ENCODE peak calls at places on chromosomes 7 and 10, in six cellular contexts. One of them, this sample, is unnamed.

GRCh38 chr7:65397730-65398142 is 24.1 kb downstream of the ZNF92 start:
- DNase-seq in fibroblast of pulmonary artery: peak
- DNase-seq in stimulated activated CD8-positive, alpha-beta memory T cell treated with anti-CD3 and anti-CD28 coated beads, Interleukin-15, amount 100 ng/mL, for 24 hours: no peak
- DNase-seq in psoas muscle: no peak
- DNase-seq in naive thymus-derived CD8-positive, alpha-beta T cell: no peak
- DNase-seq in chondrocyte: no peak
- DNase-seq in this sample: no peak

GRCh38 chr7:28510022-28510367 is 97.7 kb downstream of the CREB5 start:
- DNase-seq in fibroblast of pulmonary artery: no peak
- DNase-seq in stimulated activated CD8-positive, alpha-beta memory T cell treated with anti-CD3 and anti-CD28 coated beads, Interleukin-15, amount 100 ng/mL, for 24 hours: no peak
- DNase-seq in chondrocyte: no peak
- DNase-seq in psoas muscle: no peak
- DNase-seq in naive thymus-derived CD8-positive, alpha-beta T cell: no peak
- DNase-seq in this sample: no peak

GRCh38 chr7:38731195-38731594 is 100.0 kb upstream of the AMPH start:
- DNase-seq in stimulated activated CD8-positive, alpha-beta memory T cell treated with anti-CD3 and anti-CD28 coated beads, Interleukin-15, amount 100 ng/mL, for 24 hours: no peak
- DNase-seq in chondrocyte: no peak
- DNase-seq in fibroblast of pulmonary artery: peak
- DNase-seq in psoas muscle: no peak
- DNase-seq in naive thymus-derived CD8-positive, alpha-beta T cell: no peak
- DNase-seq in this sample: peak

GRCh38 chr10:72702868-72703581 is 11.1 kb downstream of the MCU start:
- DNase-seq in psoas muscle: no peak
- DNase-seq in stimulated activated CD8-positive, alpha-beta memory T cell treated with anti-CD3 and anti-CD28 coated beads, Interleukin-15, amount 100 ng/mL, for 24 hours: no peak
- DNase-seq in chondrocyte: no peak
- DNase-seq in fibroblast of pulmonary artery: peak
- DNase-seq in naive thymus-derived CD8-positive, alpha-beta T cell: no peak
- DNase-seq in this sample: no peak

GRCh38 chr7:80614911-80615310 is 23.5 kb upstream of the CD36 start:
- DNase-seq in stimulated activated CD8-positive, alpha-beta memory T cell treated with anti-CD3 and anti-CD28 coated beads, Interleukin-15, amount 100 ng/mL, for 24 hours: no peak
- DNase-seq in naive thymus-derived CD8-positive, alpha-beta T cell: no peak
- DNase-seq in fibroblast of pulmonary artery: peak
- DNase-seq in psoas muscle: no peak
- DNase-seq in chondrocyte: no peak
- DNase-seq in this sample: peak

GRCh38 chr10:15725603-15726002 is 5.9 kb upstream of the ITGA8 start:
- DNase-seq in naive thymus-derived CD8-positive, alpha-beta T cell: no peak
- DNase-seq in chondrocyte: no peak
- DNase-seq in psoas muscle: no peak
- DNase-seq in stimulated activated CD8-positive, alpha-beta memory T cell treated with anti-CD3 and anti-CD28 coated beads, Interleukin-15, amount 100 ng/mL, for 24 hours: no peak
- DNase-seq in fibroblast of pulmonary artery: peak
- DNase-seq in this sample: peak

GRCh38 chr10:69914373-69915268 is 112.9 kb downstream of the COL13A1 start:
- DNase-seq in fibroblast of pulmonary artery: peak
- DNase-seq in naive thymus-derived CD8-positive, alpha-beta T cell: peak
- DNase-seq in stimulated activated CD8-positive, alpha-beta memory T cell treated with anti-CD3 and anti-CD28 coated beads, Interleukin-15, amount 100 ng/mL, for 24 hours: peak
- DNase-seq in psoas muscle: peak
- DNase-seq in chondrocyte: no peak
- DNase-seq in this sample: peak

GRCh38 chr7:150923191-150923590 is 54.9 kb downstream of the KCNH2 start:
- DNase-seq in chondrocyte: no peak
- DNase-seq in fibroblast of pulmonary artery: no peak
- DNase-seq in stimulated activated CD8-positive, alpha-beta memory T cell treated with anti-CD3 and anti-CD28 coated beads, Interleukin-15, amount 100 ng/mL, for 24 hours: no peak
- DNase-seq in naive thymus-derived CD8-positive, alpha-beta T cell: no peak
- DNase-seq in psoas muscle: no peak
- DNase-seq in this sample: no peak

GRCh38 chr10:127576011-127576410 is 26.9 kb downstream of the NPS start:
- DNase-seq in stimulated activated CD8-positive, alpha-beta memory T cell treated with anti-CD3 and anti-CD28 coated beads, Interleukin-15, amount 100 ng/mL, for 24 hours: no peak
- DNase-seq in naive thymus-derived CD8-positive, alpha-beta T cell: no peak
- DNase-seq in fibroblast of pulmonary artery: no peak
- DNase-seq in chondrocyte: no peak
- DNase-seq in psoas muscle: no peak
- DNase-seq in this sample: no peak

GRCh38 chr10:68578945-68579344 is 18.8 kb downstream of the TET1 start:
- DNase-seq in psoas muscle: no peak
- DNase-seq in fibroblast of pulmonary artery: peak
- DNase-seq in chondrocyte: no peak
- DNase-seq in stimulated activated CD8-positive, alpha-beta memory T cell treated with anti-CD3 and anti-CD28 coated beads, Interleukin-15, amount 100 ng/mL, for 24 hours: no peak
- DNase-seq in naive thymus-derived CD8-positive, alpha-beta T cell: no peak
- DNase-seq in this sample: no peak

GRCh38 chr10:125926247-125926646 is 29.9 kb downstream of the FANK1 start:
- DNase-seq in stimulated activated CD8-positive, alpha-beta memory T cell treated with anti-CD3 and anti-CD28 coated beads, Interleukin-15, amount 100 ng/mL, for 24 hours: no peak
- DNase-seq in chondrocyte: no peak
- DNase-seq in naive thymus-derived CD8-positive, alpha-beta T cell: no peak
- DNase-seq in fibroblast of pulmonary artery: no peak
- DNase-seq in psoas muscle: no peak
- DNase-seq in this sample: no peak

GRCh38 chr7:30163231-30163894 is 28.6 kb downstream of the MTURN start:
- DNase-seq in fibroblast of pulmonary artery: no peak
- DNase-seq in psoas muscle: no peak
- DNase-seq in chondrocyte: no peak
- DNase-seq in naive thymus-derived CD8-positive, alpha-beta T cell: no peak
- DNase-seq in stimulated activated CD8-positive, alpha-beta memory T cell treated with anti-CD3 and anti-CD28 coated beads, Interleukin-15, amount 100 ng/mL, for 24 hours: no peak
- DNase-seq in this sample: peak

GRCh38 chr10:89979726-89980125 is 278.3 kb downstream of the KIF20B start:
- DNase-seq in naive thymus-derived CD8-positive, alpha-beta T cell: no peak
- DNase-seq in stimulated activated CD8-positive, alpha-beta memory T cell treated with anti-CD3 and anti-CD28 coated beads, Interleukin-15, amount 100 ng/mL, for 24 hours: no peak
- DNase-seq in chondrocyte: no peak
- DNase-seq in psoas muscle: no peak
- DNase-seq in fibroblast of pulmonary artery: no peak
- DNase-seq in this sample: no peak

GRCh38 chr7:39085590-39086049 is 107.9 kb downstream of the POU6F2 start:
- DNase-seq in stimulated activated CD8-positive, alpha-beta memory T cell treated with anti-CD3 and anti-CD28 coated beads, Interleukin-15, amount 100 ng/mL, for 24 hours: no peak
- DNase-seq in psoas muscle: no peak
- DNase-seq in naive thymus-derived CD8-positive, alpha-beta T cell: no peak
- DNase-seq in fibroblast of pulmonary artery: no peak
- DNase-seq in chondrocyte: no peak
- DNase-seq in this sample: no peak

GRCh38 chr10:128485701-128486235 is 359.5 kb upstream of the MKI67 start:
- DNase-seq in chondrocyte: no peak
- DNase-seq in naive thymus-derived CD8-positive, alpha-beta T cell: no peak
- DNase-seq in fibroblast of pulmonary artery: no peak
- DNase-seq in stimulated activated CD8-positive, alpha-beta memory T cell treated with anti-CD3 and anti-CD28 coated beads, Interleukin-15, amount 100 ng/mL, for 24 hours: no peak
- DNase-seq in psoas muscle: no peak
- DNase-seq in this sample: no peak

GRCh38 chr7:96199421-96199820 is 122.5 kb downstream of the SLC25A13 start:
- DNase-seq in naive thymus-derived CD8-positive, alpha-beta T cell: no peak
- DNase-seq in fibroblast of pulmonary artery: peak
- DNase-seq in chondrocyte: no peak
- DNase-seq in psoas muscle: no peak
- DNase-seq in stimulated activated CD8-positive, alpha-beta memory T cell treated with anti-CD3 and anti-CD28 coated beads, Interleukin-15, amount 100 ng/mL, for 24 hours: no peak
- DNase-seq in this sample: no peak

GRCh38 chr10:79979310-79979972 is 30.5 kb upstream of the SFTPD start:
- DNase-seq in psoas muscle: no peak
- DNase-seq in naive thymus-derived CD8-positive, alpha-beta T cell: no peak
- DNase-seq in chondrocyte: no peak
- DNase-seq in fibroblast of pulmonary artery: no peak
- DNase-seq in stimulated activated CD8-positive, alpha-beta memory T cell treated with anti-CD3 and anti-CD28 coated beads, Interleukin-15, amount 100 ng/mL, for 24 hours: no peak
- DNase-seq in this sample: no peak

GRCh38 chr10:9608592-9608991 is 1409.1 kb upstream of the CELF2 start:
- DNase-seq in psoas muscle: no peak
- DNase-seq in stimulated activated CD8-positive, alpha-beta memory T cell treated with anti-CD3 and anti-CD28 coated beads, Interleukin-15, amount 100 ng/mL, for 24 hours: no peak
- DNase-seq in chondrocyte: no peak
- DNase-seq in naive thymus-derived CD8-positive, alpha-beta T cell: no peak
- DNase-seq in fibroblast of pulmonary artery: peak
- DNase-seq in this sample: peak

GRCh38 chr7:84107259-84107658 is 87.3 kb downstream of the SEMA3A start:
- DNase-seq in fibroblast of pulmonary artery: no peak
- DNase-seq in naive thymus-derived CD8-positive, alpha-beta T cell: no peak
- DNase-seq in chondrocyte: no peak
- DNase-seq in stimulated activated CD8-positive, alpha-beta memory T cell treated with anti-CD3 and anti-CD28 coated beads, Interleukin-15, amount 100 ng/mL, for 24 hours: no peak
- DNase-seq in psoas muscle: no peak
- DNase-seq in this sample: no peak

GRCh38 chr10:28883741-28884443 is 206.6 kb downstream of the BAMBI start:
- DNase-seq in chondrocyte: no peak
- DNase-seq in naive thymus-derived CD8-positive, alpha-beta T cell: no peak
- DNase-seq in psoas muscle: no peak
- DNase-seq in stimulated activated CD8-positive, alpha-beta memory T cell treated with anti-CD3 and anti-CD28 coated beads, Interleukin-15, amount 100 ng/mL, for 24 hours: no peak
- DNase-seq in fibroblast of pulmonary artery: no peak
- DNase-seq in this sample: no peak

GRCh38 chr7:73850212-73850611 is 7.9 kb upstream of the METTL27 start:
- DNase-seq in chondrocyte: no peak
- DNase-seq in stimulated activated CD8-positive, alpha-beta memory T cell treated with anti-CD3 and anti-CD28 coated beads, Interleukin-15, amount 100 ng/mL, for 24 hours: no peak
- DNase-seq in naive thymus-derived CD8-positive, alpha-beta T cell: no peak
- DNase-seq in fibroblast of pulmonary artery: no peak
- DNase-seq in psoas muscle: no peak
- DNase-seq in this sample: no peak

GRCh38 chr7:97064972-97065587 is 40.4 kb upstream of the DLX5 start:
- DNase-seq in psoas muscle: no peak
- DNase-seq in fibroblast of pulmonary artery: peak
- DNase-seq in naive thymus-derived CD8-positive, alpha-beta T cell: no peak
- DNase-seq in chondrocyte: no peak
- DNase-seq in stimulated activated CD8-positive, alpha-beta memory T cell treated with anti-CD3 and anti-CD28 coated beads, Interleukin-15, amount 100 ng/mL, for 24 hours: no peak
- DNase-seq in this sample: peak

GRCh38 chr10:100730739-100731602 is 14.4 kb upstream of the PAX2 start:
- DNase-seq in naive thymus-derived CD8-positive, alpha-beta T cell: no peak
- DNase-seq in chondrocyte: no peak
- DNase-seq in psoas muscle: no peak
- DNase-seq in stimulated activated CD8-positive, alpha-beta memory T cell treated with anti-CD3 and anti-CD28 coated beads, Interleukin-15, amount 100 ng/mL, for 24 hours: no peak
- DNase-seq in fibroblast of pulmonary artery: peak
- DNase-seq in this sample: peak

GRCh38 chr10:31142026-31142425 is 110.4 kb upstream of the ZNF438 start:
- DNase-seq in chondrocyte: no peak
- DNase-seq in naive thymus-derived CD8-positive, alpha-beta T cell: no peak
- DNase-seq in psoas muscle: no peak
- DNase-seq in stimulated activated CD8-positive, alpha-beta memory T cell treated with anti-CD3 and anti-CD28 coated beads, Interleukin-15, amount 100 ng/mL, for 24 hours: no peak
- DNase-seq in fibroblast of pulmonary artery: peak
- DNase-seq in this sample: no peak

GRCh38 chr7:110918949-110919548 is 171.9 kb upstream of the LRRN3 start:
- DNase-seq in fibroblast of pulmonary artery: no peak
- DNase-seq in psoas muscle: no peak
- DNase-seq in chondrocyte: no peak
- DNase-seq in stimulated activated CD8-positive, alpha-beta memory T cell treated with anti-CD3 and anti-CD28 coated beads, Interleukin-15, amount 100 ng/mL, for 24 hours: no peak
- DNase-seq in naive thymus-derived CD8-positive, alpha-beta T cell: no peak
- DNase-seq in this sample: no peak

GRCh38 chr7:157522954-157523353 is 186.2 kb downstream of the DNAJB6 start:
- DNase-seq in fibroblast of pulmonary artery: no peak
- DNase-seq in chondrocyte: peak
- DNase-seq in stimulated activated CD8-positive, alpha-beta memory T cell treated with anti-CD3 and anti-CD28 coated beads, Interleukin-15, amount 100 ng/mL, for 24 hours: no peak
- DNase-seq in naive thymus-derived CD8-positive, alpha-beta T cell: no peak
- DNase-seq in psoas muscle: no peak
- DNase-seq in this sample: no peak

GRCh38 chr10:12726971-12727831 is 274.3 kb downstream of the CCDC3 start:
- DNase-seq in stimulated activated CD8-positive, alpha-beta memory T cell treated with anti-CD3 and anti-CD28 coated beads, Interleukin-15, amount 100 ng/mL, for 24 hours: no peak
- DNase-seq in psoas muscle: no peak
- DNase-seq in naive thymus-derived CD8-positive, alpha-beta T cell: no peak
- DNase-seq in chondrocyte: no peak
- DNase-seq in fibroblast of pulmonary artery: no peak
- DNase-seq in this sample: no peak

GRCh38 chr10:79239275-79239779 is 107.9 kb upstream of the PPIF start:
- DNase-seq in naive thymus-derived CD8-positive, alpha-beta T cell: no peak
- DNase-seq in chondrocyte: no peak
- DNase-seq in fibroblast of pulmonary artery: no peak
- DNase-seq in stimulated activated CD8-positive, alpha-beta memory T cell treated with anti-CD3 and anti-CD28 coated beads, Interleukin-15, amount 100 ng/mL, for 24 hours: no peak
- DNase-seq in psoas muscle: peak
- DNase-seq in this sample: peak

GRCh38 chr7:47047384-47047783 is 534.5 kb downstream of the TNS3 start:
- DNase-seq in naive thymus-derived CD8-positive, alpha-beta T cell: no peak
- DNase-seq in psoas muscle: no peak
- DNase-seq in stimulated activated CD8-positive, alpha-beta memory T cell treated with anti-CD3 and anti-CD28 coated beads, Interleukin-15, amount 100 ng/mL, for 24 hours: no peak
- DNase-seq in fibroblast of pulmonary artery: no peak
- DNase-seq in chondrocyte: no peak
- DNase-seq in this sample: no peak

GRCh38 chr10:12579954-12580858 is 230.9 kb downstream of the CAMK1D start:
- DNase-seq in chondrocyte: no peak
- DNase-seq in fibroblast of pulmonary artery: no peak
- DNase-seq in stimulated activated CD8-positive, alpha-beta memory T cell treated with anti-CD3 and anti-CD28 coated beads, Interleukin-15, amount 100 ng/mL, for 24 hours: no peak
- DNase-seq in naive thymus-derived CD8-positive, alpha-beta T cell: no peak
- DNase-seq in psoas muscle: peak
- DNase-seq in this sample: no peak

GRCh38 chr10:96263173-96263572 is 8.2 kb downstream of the BLNK start:
- DNase-seq in fibroblast of pulmonary artery: no peak
- DNase-seq in chondrocyte: no peak
- DNase-seq in naive thymus-derived CD8-positive, alpha-beta T cell: no peak
- DNase-seq in psoas muscle: no peak
- DNase-seq in stimulated activated CD8-positive, alpha-beta memory T cell treated with anti-CD3 and anti-CD28 coated beads, Interleukin-15, amount 100 ng/mL, for 24 hours: no peak
- DNase-seq in this sample: no peak

GRCh38 chr10:121710207-121710606 is 112.0 kb upstream of the FGFR2 start:
- DNase-seq in chondrocyte: no peak
- DNase-seq in fibroblast of pulmonary artery: peak
- DNase-seq in stimulated activated CD8-positive, alpha-beta memory T cell treated with anti-CD3 and anti-CD28 coated beads, Interleukin-15, amount 100 ng/mL, for 24 hours: no peak
- DNase-seq in psoas muscle: no peak
- DNase-seq in naive thymus-derived CD8-positive, alpha-beta T cell: no peak
- DNase-seq in this sample: no peak

GRCh38 chr7:126700807-126701604 is 551.7 kb downstream of the GRM8 start:
- DNase-seq in psoas muscle: no peak
- DNase-seq in chondrocyte: no peak
- DNase-seq in naive thymus-derived CD8-positive, alpha-beta T cell: no peak
- DNase-seq in stimulated activated CD8-positive, alpha-beta memory T cell treated with anti-CD3 and anti-CD28 coated beads, Interleukin-15, amount 100 ng/mL, for 24 hours: peak
- DNase-seq in fibroblast of pulmonary artery: peak
- DNase-seq in this sample: peak

GRCh38 chr10:43212043-43212721 is 54.7 kb downstream of the RASGEF1A start:
- DNase-seq in naive thymus-derived CD8-positive, alpha-beta T cell: no peak
- DNase-seq in chondrocyte: peak
- DNase-seq in stimulated activated CD8-positive, alpha-beta memory T cell treated with anti-CD3 and anti-CD28 coated beads, Interleukin-15, amount 100 ng/mL, for 24 hours: no peak
- DNase-seq in fibroblast of pulmonary artery: no peak
- DNase-seq in psoas muscle: peak
- DNase-seq in this sample: no peak

GRCh38 chr10:86372785-86373239 is 6.2 kb upstream of the GRID1 start:
- DNase-seq in psoas muscle: no peak
- DNase-seq in naive thymus-derived CD8-positive, alpha-beta T cell: no peak
- DNase-seq in fibroblast of pulmonary artery: no peak
- DNase-seq in chondrocyte: peak
- DNase-seq in stimulated activated CD8-positive, alpha-beta memory T cell treated with anti-CD3 and anti-CD28 coated beads, Interleukin-15, amount 100 ng/mL, for 24 hours: no peak
- DNase-seq in this sample: no peak

GRCh38 chr10:123746927-123747326 is 80.8 kb downstream of the GPR26 start:
- DNase-seq in psoas muscle: no peak
- DNase-seq in chondrocyte: no peak
- DNase-seq in naive thymus-derived CD8-positive, alpha-beta T cell: no peak
- DNase-seq in fibroblast of pulmonary artery: no peak
- DNase-seq in stimulated activated CD8-positive, alpha-beta memory T cell treated with anti-CD3 and anti-CD28 coated beads, Interleukin-15, amount 100 ng/mL, for 24 hours: no peak
- DNase-seq in this sample: no peak

GRCh38 chr7:37921340-37921805 is 933 bp downstream of the EPDR1 start:
- DNase-seq in chondrocyte: no peak
- DNase-seq in stimulated activated CD8-positive, alpha-beta memory T cell treated with anti-CD3 and anti-CD28 coated beads, Interleukin-15, amount 100 ng/mL, for 24 hours: no peak
- DNase-seq in psoas muscle: peak
- DNase-seq in fibroblast of pulmonary artery: no peak
- DNase-seq in naive thymus-derived CD8-positive, alpha-beta T cell: no peak
- DNase-seq in this sample: no peak

GRCh38 chr10:97465982-97466381 is 20.0 kb downstream of the ZDHHC16 start:
- DNase-seq in stimulated activated CD8-positive, alpha-beta memory T cell treated with anti-CD3 and anti-CD28 coated beads, Interleukin-15, amount 100 ng/mL, for 24 hours: no peak
- DNase-seq in chondrocyte: no peak
- DNase-seq in psoas muscle: no peak
- DNase-seq in fibroblast of pulmonary artery: no peak
- DNase-seq in naive thymus-derived CD8-positive, alpha-beta T cell: no peak
- DNase-seq in this sample: no peak

GRCh38 chr10:90047243-90047729 is 345.9 kb downstream of the KIF20B start:
- DNase-seq in stimulated activated CD8-positive, alpha-beta memory T cell treated with anti-CD3 and anti-CD28 coated beads, Interleukin-15, amount 100 ng/mL, for 24 hours: no peak
- DNase-seq in psoas muscle: no peak
- DNase-seq in chondrocyte: no peak
- DNase-seq in naive thymus-derived CD8-positive, alpha-beta T cell: no peak
- DNase-seq in fibroblast of pulmonary artery: no peak
- DNase-seq in this sample: no peak

GRCh38 chr7:44195901-44196300 is 4.9 kb upstream of the YKT6 start:
- DNase-seq in naive thymus-derived CD8-positive, alpha-beta T cell: no peak
- DNase-seq in stimulated activated CD8-positive, alpha-beta memory T cell treated with anti-CD3 and anti-CD28 coated beads, Interleukin-15, amount 100 ng/mL, for 24 hours: no peak
- DNase-seq in chondrocyte: no peak
- DNase-seq in fibroblast of pulmonary artery: no peak
- DNase-seq in psoas muscle: no peak
- DNase-seq in this sample: no peak